ENCODE peak calls at places on chromosomes 3 and 15, in four cellular contexts. P is Peyer's patch, Y is fibroblast of villous mesenchyme, E is GM19239. H is an unnamed sample.
A peak's percentile ranks its signal among the peaks of the same experiment; 100 is the strongest.

GRCh38 chr15:91055548-91056331 is 33.3 kb upstream of the VPS33B start:
- DNase-seq in P (peak; percentile 71), Y (peak; percentile 51), E (peak; percentile 43), H (peak; percentile 66)

GRCh38 chr15:76337739-76338554 is 1.4 kb downstream of the ISL2 start:
- DNase-seq in P (no peak), Y (no peak), E (peak; percentile 16), H (no peak)

GRCh38 chr3:194257030-194257657 is 94.0 kb downstream of the CPN2 start:
- DNase-seq in P (no peak), Y (no peak), E (no peak), H (no peak)

GRCh38 chr3:3800076-3800448 is 831 bp downstream of the LRRN1 start:
- DNase-seq in P (no peak), Y (no peak), E (no peak), H (peak; percentile 20)

GRCh38 chr3:101461451-101461850 is 51.6 kb downstream of the SENP7 start:
- DNase-seq in P (no peak), Y (no peak), E (no peak), H (no peak)

GRCh38 chr15:80554526-80554925 is 140.6 kb upstream of the ABHD17C start:
- DNase-seq in P (no peak), Y (peak; percentile 67), E (no peak), H (no peak)

GRCh38 chr15:40334941-40335795 is 5.6 kb downstream of the CCDC9B start:
- DNase-seq in P (peak; percentile 50), Y (no peak), E (no peak), H (peak; percentile 30)

GRCh38 chr3:12442654-12443501 is 41.4 kb upstream of the TSEN2 start:
- DNase-seq in P (no peak), Y (peak; percentile 27), E (no peak), H (no peak)

GRCh38 chr15:90664650-90665287 is 52.4 kb upstream of the BLM start:
- DNase-seq in P (peak; percentile 58), Y (peak; percentile 39), E (no peak), H (peak; percentile 47)

GRCh38 chr3:13141991-13142412 is 68.8 kb upstream of the IQSEC1 start:
- DNase-seq in P (peak; percentile 36), Y (peak; percentile 17), E (peak; percentile 34), H (no peak)

GRCh38 chr3:52471371-52472238 is 16.2 kb downstream of the NISCH start:
- DNase-seq in P (peak; percentile 76), Y (peak; percentile 51), E (no peak), H (peak; percentile 52)

GRCh38 chr3:9026320-9027040 is 63.2 kb upstream of the RAD18 start:
- DNase-seq in P (no peak), Y (no peak), E (no peak), H (no peak)

GRCh38 chr3:125141596-125142417 is 70.7 kb downstream of the SLC12A8 start:
- DNase-seq in P (peak; percentile 90), Y (peak; percentile 51), E (peak; percentile 57), H (peak; percentile 60)

GRCh38 chr15:92819312-92820232 is 80.6 kb upstream of the CHD2 start:
- DNase-seq in P (no peak), Y (peak; percentile 46), E (no peak), H (no peak)

GRCh38 chr3:51637941-51638471 is 33.0 kb upstream of the TEX264 start:
- DNase-seq in P (peak; percentile 50), Y (peak; percentile 80), E (peak; percentile 45), H (peak; percentile 40)

GRCh38 chr3:57076422-57076951 is 16.0 kb downstream of the SPATA12 start:
- DNase-seq in P (no peak), Y (no peak), E (no peak), H (no peak)

GRCh38 chr3:125246237-125246636 is 33.7 kb upstream of the SLC12A8 start:
- DNase-seq in P (no peak), Y (no peak), E (no peak), H (no peak)

GRCh38 chr3:49461443-49462171 is 8.5 kb upstream of the DAG1 start:
- DNase-seq in P (no peak), Y (no peak), E (no peak), H (no peak)

GRCh38 chr3:135491478-135491877 is 474.1 kb upstream of the PPP2R3A start:
- DNase-seq in P (no peak), Y (no peak), E (no peak), H (no peak)

GRCh38 chr15:35907507-35907906 is 361.5 kb upstream of the DPH6 start:
- DNase-seq in P (no peak), Y (peak; percentile 7), E (no peak), H (no peak)

GRCh38 chr15:63601727-63602185 is 4.6 kb downstream of the FBXL22 start:
- DNase-seq in P (peak; percentile 77), Y (no peak), E (no peak), H (peak; percentile 80)

H was measured in colonic mucosa.